ENCODE peak calls at places on chromosomes 16 and 17, in nine cellular contexts. One of them, this sample, is unnamed.

GRCh38 chr17:8359769-8360168 is 16.7 kb downstream of the KRABD2 start:
- DNase-seq in sigmoid colon: no peak
- DNase-seq in fibroblast of mammary gland: peak
- DNase-seq in Peyer's patch: no peak
- DNase-seq in esophagus squamous epithelium: no peak
- DNase-seq in coronary artery: no peak
- DNase-seq in upper lobe of right lung: no peak
- DNase-seq in NB4: no peak
- DNase-seq in activated CD8-positive, alpha-beta T cell treated with anti-CD3 and anti-CD28 coated beads for 36 hours: no peak
- DNase-seq in this sample: no peak

GRCh38 chr17:68627956-68628355 is 26.8 kb upstream of the FAM20A start:
- DNase-seq in activated CD8-positive, alpha-beta T cell treated with anti-CD3 and anti-CD28 coated beads for 36 hours: no peak
- DNase-seq in NB4: no peak
- DNase-seq in fibroblast of mammary gland: no peak
- DNase-seq in upper lobe of right lung: no peak
- DNase-seq in esophagus squamous epithelium: no peak
- DNase-seq in coronary artery: no peak
- DNase-seq in sigmoid colon: no peak
- DNase-seq in Peyer's patch: no peak
- DNase-seq in this sample: no peak

GRCh38 chr16:12186774-12187335 is 210.3 kb downstream of the SNX29 start:
- DNase-seq in sigmoid colon: no peak
- DNase-seq in coronary artery: no peak
- DNase-seq in fibroblast of mammary gland: peak
- DNase-seq in activated CD8-positive, alpha-beta T cell treated with anti-CD3 and anti-CD28 coated beads for 36 hours: no peak
- DNase-seq in esophagus squamous epithelium: no peak
- DNase-seq in NB4: no peak
- DNase-seq in upper lobe of right lung: no peak
- DNase-seq in Peyer's patch: no peak
- DNase-seq in this sample: no peak

GRCh38 chr16:4696172-4696904 is 3.0 kb downstream of the NUDT16L1 start:
- DNase-seq in sigmoid colon: peak
- DNase-seq in Peyer's patch: no peak
- DNase-seq in esophagus squamous epithelium: no peak
- DNase-seq in coronary artery: no peak
- DNase-seq in activated CD8-positive, alpha-beta T cell treated with anti-CD3 and anti-CD28 coated beads for 36 hours: no peak
- DNase-seq in NB4: peak
- DNase-seq in fibroblast of mammary gland: peak
- DNase-seq in upper lobe of right lung: peak
- DNase-seq in this sample: no peak

GRCh38 chr16:61937646-61938045 is 98.6 kb downstream of the CDH8 start:
- DNase-seq in sigmoid colon: no peak
- DNase-seq in esophagus squamous epithelium: no peak
- DNase-seq in fibroblast of mammary gland: no peak
- DNase-seq in upper lobe of right lung: no peak
- DNase-seq in Peyer's patch: no peak
- DNase-seq in NB4: no peak
- DNase-seq in activated CD8-positive, alpha-beta T cell treated with anti-CD3 and anti-CD28 coated beads for 36 hours: no peak
- DNase-seq in coronary artery: no peak
- DNase-seq in this sample: no peak

GRCh38 chr17:69574257-69575197 is 160.0 kb downstream of the MAP2K6 start:
- DNase-seq in upper lobe of right lung: no peak
- DNase-seq in coronary artery: no peak
- DNase-seq in NB4: no peak
- DNase-seq in sigmoid colon: no peak
- DNase-seq in activated CD8-positive, alpha-beta T cell treated with anti-CD3 and anti-CD28 coated beads for 36 hours: no peak
- DNase-seq in Peyer's patch: no peak
- DNase-seq in fibroblast of mammary gland: peak
- DNase-seq in esophagus squamous epithelium: no peak
- DNase-seq in this sample: no peak

GRCh38 chr16:87897563-87898505 is 28.5 kb upstream of the SLC7A5 start:
- DNase-seq in activated CD8-positive, alpha-beta T cell treated with anti-CD3 and anti-CD28 coated beads for 36 hours: peak
- DNase-seq in fibroblast of mammary gland: no peak
- DNase-seq in esophagus squamous epithelium: no peak
- DNase-seq in sigmoid colon: no peak
- DNase-seq in Peyer's patch: peak
- DNase-seq in upper lobe of right lung: no peak
- DNase-seq in coronary artery: no peak
- DNase-seq in NB4: no peak
- DNase-seq in this sample: no peak

GRCh38 chr17:74089869-74090464 is 113.5 kb upstream of the RPL38 start:
- DNase-seq in activated CD8-positive, alpha-beta T cell treated with anti-CD3 and anti-CD28 coated beads for 36 hours: peak
- DNase-seq in sigmoid colon: no peak
- DNase-seq in esophagus squamous epithelium: no peak
- DNase-seq in NB4: peak
- DNase-seq in fibroblast of mammary gland: peak
- DNase-seq in Peyer's patch: peak
- DNase-seq in upper lobe of right lung: peak
- DNase-seq in coronary artery: no peak
- DNase-seq in this sample: no peak

GRCh38 chr17:57652811-57653210 is 92.3 kb downstream of the CCDC182 start:
- DNase-seq in fibroblast of mammary gland: no peak
- DNase-seq in Peyer's patch: no peak
- DNase-seq in NB4: no peak
- DNase-seq in sigmoid colon: no peak
- DNase-seq in upper lobe of right lung: no peak
- DNase-seq in coronary artery: no peak
- DNase-seq in activated CD8-positive, alpha-beta T cell treated with anti-CD3 and anti-CD28 coated beads for 36 hours: no peak
- DNase-seq in esophagus squamous epithelium: no peak
- DNase-seq in this sample: no peak

GRCh38 chr17:57651996-57652395 is 93.1 kb downstream of the CCDC182 start:
- DNase-seq in sigmoid colon: no peak
- DNase-seq in Peyer's patch: no peak
- DNase-seq in activated CD8-positive, alpha-beta T cell treated with anti-CD3 and anti-CD28 coated beads for 36 hours: no peak
- DNase-seq in coronary artery: no peak
- DNase-seq in fibroblast of mammary gland: no peak
- DNase-seq in esophagus squamous epithelium: no peak
- DNase-seq in upper lobe of right lung: no peak
- DNase-seq in NB4: no peak
- DNase-seq in this sample: no peak

GRCh38 chr17:57650548-57650947 is 94.6 kb downstream of the CCDC182 start:
- DNase-seq in activated CD8-positive, alpha-beta T cell treated with anti-CD3 and anti-CD28 coated beads for 36 hours: no peak
- DNase-seq in esophagus squamous epithelium: no peak
- DNase-seq in upper lobe of right lung: no peak
- DNase-seq in Peyer's patch: no peak
- DNase-seq in coronary artery: no peak
- DNase-seq in NB4: no peak
- DNase-seq in sigmoid colon: no peak
- DNase-seq in fibroblast of mammary gland: no peak
- DNase-seq in this sample: no peak

GRCh38 chr17:57649731-57650484 is 95.2 kb downstream of the CCDC182 start:
- DNase-seq in NB4: peak
- DNase-seq in activated CD8-positive, alpha-beta T cell treated with anti-CD3 and anti-CD28 coated beads for 36 hours: no peak
- DNase-seq in Peyer's patch: no peak
- DNase-seq in esophagus squamous epithelium: no peak
- DNase-seq in fibroblast of mammary gland: no peak
- DNase-seq in sigmoid colon: no peak
- DNase-seq in upper lobe of right lung: no peak
- DNase-seq in coronary artery: no peak
- DNase-seq in this sample: no peak

GRCh38 chr17:57651451-57651850 is 93.6 kb downstream of the CCDC182 start:
- DNase-seq in fibroblast of mammary gland: no peak
- DNase-seq in upper lobe of right lung: no peak
- DNase-seq in sigmoid colon: no peak
- DNase-seq in activated CD8-positive, alpha-beta T cell treated with anti-CD3 and anti-CD28 coated beads for 36 hours: no peak
- DNase-seq in NB4: no peak
- DNase-seq in coronary artery: no peak
- DNase-seq in Peyer's patch: no peak
- DNase-seq in esophagus squamous epithelium: no peak
- DNase-seq in this sample: no peak
- TF ChIP-seq CTCF in fibroblast of mammary gland: no peak
- TF ChIP-seq CTCF in upper lobe of right lung: no peak
- TF ChIP-seq CTCF in sigmoid colon: no peak
- TF ChIP-seq CTCF in activated CD8-positive, alpha-beta T cell treated with anti-CD3 and anti-CD28 coated beads for 36 hours: no peak
- TF ChIP-seq CTCF in NB4: no peak
- TF ChIP-seq CTCF in coronary artery: no peak
- TF ChIP-seq CTCF in Peyer's patch: no peak
- TF ChIP-seq CTCF in esophagus squamous epithelium: no peak
- TF ChIP-seq CTCF in this sample: no peak

DNA sequence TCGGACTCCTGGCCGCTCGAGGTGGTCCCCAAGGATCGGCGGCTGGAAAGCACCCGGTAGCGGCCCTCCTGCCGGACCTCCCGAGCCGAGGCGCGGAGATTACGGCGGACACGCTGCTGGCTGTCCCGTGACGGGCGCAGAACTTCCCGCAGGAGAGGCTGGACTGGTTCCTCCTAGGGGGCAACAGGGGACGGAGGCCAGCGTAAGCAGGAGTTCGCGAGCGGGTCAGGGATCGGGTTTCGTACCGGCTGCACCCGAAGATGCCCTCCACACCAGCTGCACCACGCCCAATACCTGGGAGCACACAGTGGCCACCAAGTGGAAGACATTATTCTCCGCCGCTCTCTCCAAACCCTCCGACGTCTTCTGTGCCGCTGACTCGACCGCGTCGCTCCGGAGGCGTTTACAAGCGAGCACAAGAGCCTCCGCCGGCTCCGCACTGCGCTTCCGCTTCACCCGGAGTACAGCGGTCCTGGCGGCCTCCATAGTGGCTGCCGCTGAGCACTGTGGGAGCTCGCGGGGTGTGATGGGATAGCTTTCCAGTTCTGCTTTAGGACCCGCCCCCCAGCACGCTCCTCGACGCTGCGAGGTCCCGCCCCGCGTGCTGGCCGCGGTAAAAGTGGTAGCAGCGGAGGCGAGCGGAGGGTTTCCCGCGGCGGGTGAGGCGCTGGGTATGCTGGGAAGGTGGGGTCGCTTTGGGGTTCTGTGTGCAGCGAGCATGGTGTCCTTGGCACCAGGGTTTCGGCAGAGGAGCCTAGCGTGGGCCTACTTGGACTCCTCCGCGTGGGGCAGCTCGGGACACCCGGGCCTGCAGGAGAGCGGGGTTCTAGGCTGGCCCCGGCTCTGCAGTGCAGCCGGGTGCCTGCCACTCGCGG is at the start of the genes PRMT7 and SLC7A6OS:
- DNase-seq in coronary artery: peak
- DNase-seq in NB4: peak
- DNase-seq in sigmoid colon: peak
- DNase-seq in upper lobe of right lung: peak
- DNase-seq in activated CD8-positive, alpha-beta T cell treated with anti-CD3 and anti-CD28 coated beads for 36 hours: peak
- DNase-seq in fibroblast of mammary gland: peak
- DNase-seq in esophagus squamous epithelium: peak
- DNase-seq in Peyer's patch: peak
- DNase-seq in this sample: peak
- TF ChIP-seq CTCF in coronary artery: peak
- TF ChIP-seq CTCF in NB4: no peak
- TF ChIP-seq CTCF in sigmoid colon: no peak
- TF ChIP-seq CTCF in upper lobe of right lung: peak
- TF ChIP-seq CTCF in activated CD8-positive, alpha-beta T cell treated with anti-CD3 and anti-CD28 coated beads for 36 hours: no peak
- TF ChIP-seq CTCF in fibroblast of mammary gland: no peak
- TF ChIP-seq CTCF in esophagus squamous epithelium: peak
- TF ChIP-seq CTCF in Peyer's patch: peak
- TF ChIP-seq CTCF in this sample: peak

GRCh38 chr17:75289832-75290337 is 652 bp upstream of the SLC25A19 start:
- DNase-seq in coronary artery: no peak
- DNase-seq in Peyer's patch: peak
- DNase-seq in fibroblast of mammary gland: peak
- DNase-seq in esophagus squamous epithelium: no peak
- DNase-seq in sigmoid colon: peak
- DNase-seq in upper lobe of right lung: peak
- DNase-seq in activated CD8-positive, alpha-beta T cell treated with anti-CD3 and anti-CD28 coated beads for 36 hours: peak
- DNase-seq in NB4: peak
- DNase-seq in this sample: no peak
- TF ChIP-seq CTCF in coronary artery: no peak
- TF ChIP-seq CTCF in Peyer's patch: peak
- TF ChIP-seq CTCF in fibroblast of mammary gland: peak
- TF ChIP-seq CTCF in esophagus squamous epithelium: peak
- TF ChIP-seq CTCF in sigmoid colon: no peak
- TF ChIP-seq CTCF in upper lobe of right lung: peak
- TF ChIP-seq CTCF in activated CD8-positive, alpha-beta T cell treated with anti-CD3 and anti-CD28 coated beads for 36 hours: peak
- TF ChIP-seq CTCF in NB4: peak
- TF ChIP-seq CTCF in this sample: no peak

GRCh38 chr17:51260237-51260959 is at the start of gene UTP18:
- DNase-seq in Peyer's patch: peak
- DNase-seq in fibroblast of mammary gland: peak
- DNase-seq in activated CD8-positive, alpha-beta T cell treated with anti-CD3 and anti-CD28 coated beads for 36 hours: peak
- DNase-seq in NB4: peak
- DNase-seq in coronary artery: peak
- DNase-seq in upper lobe of right lung: peak
- DNase-seq in esophagus squamous epithelium: peak
- DNase-seq in sigmoid colon: peak
- DNase-seq in this sample: peak

GRCh38 chr17:51258756-51259573 is 884 bp downstream of the MBTD1 start:
- DNase-seq in coronary artery: no peak
- DNase-seq in upper lobe of right lung: no peak
- DNase-seq in fibroblast of mammary gland: no peak
- DNase-seq in NB4: peak
- DNase-seq in sigmoid colon: peak
- DNase-seq in activated CD8-positive, alpha-beta T cell treated with anti-CD3 and anti-CD28 coated beads for 36 hours: peak
- DNase-seq in esophagus squamous epithelium: no peak
- DNase-seq in Peyer's patch: no peak
- DNase-seq in this sample: no peak

GRCh38 chr17:51259574-51260236 is at the start of gene MBTD1:
- DNase-seq in fibroblast of mammary gland: peak
- DNase-seq in activated CD8-positive, alpha-beta T cell treated with anti-CD3 and anti-CD28 coated beads for 36 hours: peak
- DNase-seq in coronary artery: peak
- DNase-seq in esophagus squamous epithelium: peak
- DNase-seq in upper lobe of right lung: peak
- DNase-seq in NB4: peak
- DNase-seq in Peyer's patch: peak
- DNase-seq in sigmoid colon: peak
- DNase-seq in this sample: peak

GRCh38 chr17:51263001-51263400 is 2.7 kb downstream of the UTP18 start:
- DNase-seq in upper lobe of right lung: no peak
- DNase-seq in Peyer's patch: no peak
- DNase-seq in esophagus squamous epithelium: no peak
- DNase-seq in fibroblast of mammary gland: no peak
- DNase-seq in activated CD8-positive, alpha-beta T cell treated with anti-CD3 and anti-CD28 coated beads for 36 hours: no peak
- DNase-seq in sigmoid colon: no peak
- DNase-seq in NB4: no peak
- DNase-seq in coronary artery: no peak
- DNase-seq in this sample: no peak

DNA sequence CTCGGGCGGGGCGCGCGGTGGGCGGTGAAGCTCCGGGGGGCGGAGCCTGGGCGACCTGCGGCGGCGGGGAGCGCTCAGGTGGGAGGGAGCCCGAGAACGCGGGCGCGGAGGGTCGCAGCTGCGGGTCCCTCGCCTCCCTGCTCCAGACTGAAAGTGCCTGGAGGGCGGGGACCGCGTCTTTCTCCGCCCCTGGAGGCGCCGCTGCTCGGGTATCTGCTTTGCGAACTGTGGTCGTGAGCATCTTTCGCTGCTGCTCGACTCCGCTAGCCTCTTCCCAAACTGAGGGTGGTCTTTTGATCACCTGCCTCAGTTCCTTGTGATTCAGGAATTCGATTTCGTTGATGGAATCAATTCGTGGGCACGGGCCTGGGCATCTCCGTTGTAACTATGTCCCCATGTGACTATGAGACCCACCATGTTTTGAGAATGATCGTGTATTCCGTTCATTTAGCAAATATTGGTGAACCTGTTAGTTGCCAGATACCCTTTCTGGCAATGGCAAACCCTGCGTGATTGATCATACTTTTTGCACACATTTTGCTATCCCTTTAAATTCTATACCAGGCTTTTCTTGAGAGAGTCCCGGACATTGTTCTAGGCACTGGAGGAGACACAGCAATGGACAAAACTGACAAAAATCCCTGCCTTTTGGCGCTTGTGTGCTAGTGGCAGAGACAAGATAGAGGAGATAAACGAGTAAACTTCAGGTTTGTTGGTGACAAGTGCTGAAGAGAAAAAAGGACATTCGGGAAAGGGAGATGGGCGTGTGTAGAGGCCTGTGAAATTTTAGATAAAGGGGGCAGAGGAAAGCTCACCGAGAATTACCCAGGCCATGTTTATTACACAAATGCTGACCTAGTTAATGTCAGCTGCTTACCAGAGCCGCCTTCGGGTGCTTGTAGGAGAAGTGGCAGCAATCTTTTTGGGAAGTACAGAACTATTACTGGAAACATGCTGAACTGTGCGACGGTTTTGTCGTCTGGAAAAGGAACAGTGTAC is 913 bp downstream of the UTP18 start:
- DNase-seq in coronary artery: no peak
- DNase-seq in Peyer's patch: peak
- DNase-seq in NB4: peak
- DNase-seq in fibroblast of mammary gland: no peak
- DNase-seq in esophagus squamous epithelium: no peak
- DNase-seq in upper lobe of right lung: peak
- DNase-seq in sigmoid colon: peak
- DNase-seq in activated CD8-positive, alpha-beta T cell treated with anti-CD3 and anti-CD28 coated beads for 36 hours: peak
- DNase-seq in this sample: no peak
- TF ChIP-seq CTCF in coronary artery: no peak
- TF ChIP-seq CTCF in Peyer's patch: no peak
- TF ChIP-seq CTCF in NB4: no peak
- TF ChIP-seq CTCF in fibroblast of mammary gland: no peak
- TF ChIP-seq CTCF in esophagus squamous epithelium: no peak
- TF ChIP-seq CTCF in upper lobe of right lung: no peak
- TF ChIP-seq CTCF in sigmoid colon: no peak
- TF ChIP-seq CTCF in activated CD8-positive, alpha-beta T cell treated with anti-CD3 and anti-CD28 coated beads for 36 hours: no peak
- TF ChIP-seq CTCF in this sample: no peak